ENCODE peak calls at places on chromosomes 4 and X, in five cellular contexts. C is transverse colon, Q is stomach, N is suprapubic skin, I is uterus. R is an unnamed sample. For H3K4me1, the result is how much of the 10 kb centered on the place peaks cover.

GRCh38 chr4:20284990-20285389 is 33.3 kb downstream of the SLIT2 start:
- DNase-seq in C (no peak), Q (no peak), N (no peak), I (no peak), R (no peak)

GRCh38 chr4:83107636-83108035 is 6.9 kb downstream of the PLAC8 start:
- DNase-seq in C (no peak), Q (no peak), N (no peak), I (no peak), R (no peak)

GRCh38 chr4:40301592-40301991 is 33.5 kb upstream of the CHRNA9 start:
- DNase-seq in C (peak), Q (no peak), N (no peak), I (no peak), R (no peak)

GRCh38 chr4:112127736-112128322 is 17.4 kb upstream of the FAM241A start:
- DNase-seq in C (no peak), Q (no peak), N (no peak), I (no peak), R (no peak)

GRCh38 chrX:129957241-129958099 is 25.0 kb upstream of the BCORL1 start:
- DNase-seq in C (peak), Q (peak), N (no peak), I (peak), R (peak)

GRCh38 chr4:109803924-109804571 is 2.2 kb upstream of the CFI start:
- DNase-seq in C (peak), Q (no peak), N (no peak), I (no peak), R (no peak)

GRCh38 chr4:121009578-121010338 is 62.6 kb downstream of the NDNF start:
- DNase-seq in C (no peak), Q (no peak), N (no peak), I (no peak), R (no peak)

GRCh38 chr4:35124116-35124515 is 1120.2 kb downstream of the ARAP2 start:
- DNase-seq in C (no peak), Q (no peak), N (no peak), I (no peak), R (no peak)

GRCh38 chrX:11667286-11667685 is 1.6 kb upstream of the ARHGAP6 start:
- DNase-seq in C (no peak), Q (no peak), N (no peak), I (no peak), R (no peak)

DNA sequence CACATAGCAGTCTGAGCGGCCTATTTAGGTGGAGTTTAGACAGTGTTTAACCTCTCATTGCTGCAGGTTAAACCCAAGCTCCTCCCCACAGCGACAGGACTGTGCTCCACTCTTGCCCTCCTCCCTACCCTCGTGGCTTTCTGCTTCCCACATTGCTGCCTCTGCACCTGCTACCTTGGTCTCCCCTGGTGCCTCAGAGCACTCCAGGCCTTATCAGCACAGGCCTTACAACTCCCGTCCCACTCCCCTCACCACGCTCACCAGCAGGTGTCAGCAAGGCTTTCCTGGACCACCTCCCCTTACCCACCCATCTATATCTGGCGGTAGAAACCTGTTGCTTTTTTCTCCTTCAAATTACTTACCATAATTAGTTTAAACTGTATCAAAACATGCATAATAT is 18.6 kb downstream of the HELT start:
- DNase-seq in C (no peak), Q (no peak), N (no peak), I (no peak), R (no peak)
- TF ChIP-seq POLR2A in C (no peak), Q (no peak), N (no peak), I (no peak), R (no peak)

DNA sequence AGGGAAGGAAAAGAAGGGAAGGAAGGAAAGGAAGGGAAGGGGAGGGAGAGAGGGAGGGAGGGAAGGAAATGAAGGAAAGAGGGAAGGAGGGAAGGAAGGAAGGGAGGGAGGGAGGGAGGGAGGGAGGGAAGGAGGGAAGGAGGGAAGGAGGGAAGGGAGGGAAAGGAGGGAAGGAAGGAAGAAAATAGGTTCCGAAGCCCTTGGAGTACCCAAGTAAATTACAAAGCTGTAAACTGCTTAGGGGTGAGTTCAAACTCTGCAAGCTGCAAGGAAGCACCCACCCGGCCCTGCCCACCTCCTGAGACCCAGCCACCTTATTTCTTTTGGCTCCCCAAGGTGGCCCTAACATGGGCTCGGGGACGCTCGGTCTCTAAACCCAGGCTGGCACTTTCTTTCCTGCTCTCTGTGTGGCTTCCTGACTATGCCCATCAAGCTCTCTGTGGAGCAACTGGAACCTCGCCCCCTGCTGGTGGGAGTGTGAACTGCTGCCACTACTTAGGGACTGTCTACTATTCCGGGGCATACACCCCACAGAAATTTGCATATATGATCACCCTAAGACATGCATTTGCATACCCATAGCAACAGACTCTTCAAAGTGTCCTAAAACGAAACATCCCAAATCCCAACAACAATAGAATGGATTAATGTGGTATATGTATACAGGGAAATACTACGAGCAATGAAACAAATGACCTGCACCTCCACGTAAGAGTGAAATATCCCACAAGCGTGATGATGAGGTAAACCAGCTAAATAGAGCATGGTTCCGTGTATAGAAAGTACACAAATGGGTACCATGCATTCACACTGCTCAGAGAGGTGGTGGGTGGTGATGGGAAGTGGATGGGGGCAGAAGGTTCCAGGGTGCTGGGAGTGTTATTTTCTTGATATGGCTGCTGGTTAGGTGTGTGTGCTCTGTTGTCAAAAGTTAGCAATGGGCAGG is 151.7 kb upstream of the TBL1X start:
- DNase-seq in C (peak), Q (peak), N (no peak), I (no peak), R (peak)
- TF ChIP-seq CTCF in C (peak), Q (peak), N (peak), I (peak), R (peak)

GRCh38 chr4:87033902-87034301 is 99.1 kb downstream of the AFF1 start:
- DNase-seq in C (no peak), Q (no peak), N (no peak), I (no peak), R (no peak)

GRCh38 chr4:87034527-87034926 is 99.7 kb downstream of the AFF1 start:
- DNase-seq in C (no peak), Q (no peak), N (no peak), I (no peak), R (no peak)

GRCh38 chr4:87036713-87037112 is 101.9 kb downstream of the AFF1 start:
- DNase-seq in C (no peak), Q (no peak), N (no peak), I (no peak), R (no peak)

GRCh38 chr4:87037921-87038320 is 103.1 kb downstream of the AFF1 start:
- DNase-seq in C (no peak), Q (no peak), N (no peak), I (no peak), R (no peak)

DNA sequence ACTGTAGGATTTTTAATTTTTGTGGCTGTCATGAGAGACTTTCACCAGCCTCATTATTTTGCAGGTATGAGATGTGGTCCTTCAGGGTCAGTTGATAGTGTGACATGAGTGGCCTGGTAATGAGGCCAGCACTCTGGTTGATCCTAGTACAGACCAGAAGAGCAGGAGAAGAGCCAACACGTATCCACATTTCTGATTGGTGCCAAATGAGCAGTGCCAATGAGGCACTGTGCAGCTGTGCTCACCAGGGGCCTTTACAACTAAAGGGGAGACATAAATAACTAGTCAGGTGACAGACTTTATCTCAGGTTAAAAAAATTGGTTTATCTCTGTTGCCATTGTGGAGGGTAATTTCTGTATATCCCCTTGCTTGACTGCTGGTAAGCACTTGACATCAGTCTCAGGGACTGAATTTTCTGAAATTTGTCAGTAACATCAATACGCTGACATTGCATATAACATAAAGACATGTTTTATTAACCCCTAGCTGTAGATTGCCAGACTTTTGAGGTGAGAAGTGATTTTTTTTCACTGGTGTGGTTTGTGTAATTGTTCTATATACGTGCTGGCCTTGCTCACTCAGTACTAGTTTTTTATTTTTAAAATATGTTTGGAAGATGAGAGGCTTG is 101.2 kb downstream of the AFF1 start:
- DNase-seq in C (no peak), Q (no peak), N (no peak), I (no peak), R (peak)
- H3K4me1 ChIP-seq in C (half or more), Q (half or more), N (half or more), I (under half), R (half or more)

GRCh38 chrX:119605739-119606507 is at the start of gene NKRF:
- DNase-seq in C (peak), Q (peak), N (peak), I (peak), R (peak)
- TF ChIP-seq POLR2A in C (peak), Q (no peak), N (peak), I (peak), R (peak)

DNA sequence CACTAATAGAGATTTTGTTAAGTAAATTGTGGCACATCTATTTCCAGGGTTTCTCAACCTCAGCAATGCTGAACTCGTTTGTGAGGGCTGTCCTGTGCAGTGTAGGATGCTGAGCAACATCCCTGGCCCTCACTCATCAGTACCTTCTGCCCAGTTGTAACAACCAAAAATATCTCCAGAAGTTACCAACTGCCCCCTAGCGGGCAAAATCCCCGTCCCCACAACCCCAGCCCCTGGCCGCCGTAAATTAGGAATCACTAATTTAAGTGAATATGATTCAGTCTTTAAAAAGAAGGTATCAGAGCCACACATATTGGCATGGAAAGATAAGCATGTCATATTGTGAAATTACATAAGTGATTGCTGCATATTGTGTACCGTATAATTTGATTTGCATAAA is 123.4 kb downstream of the ASB9 start:
- DNase-seq in C (peak), Q (peak), N (no peak), I (no peak), R (no peak)
- TF ChIP-seq CTCF in C (peak), Q (no peak), N (no peak), I (peak), R (peak)

GRCh38 chr4:38180456-38180855 is 220.3 kb downstream of the PTTG2 start:
- DNase-seq in C (no peak), Q (no peak), N (no peak), I (no peak), R (no peak)
- H3K4me1 ChIP-seq in C (under half), Q (under half), N (under half), I (under half), R (under half)

GRCh38 chrX:1484638-1485019 is 31.9 kb upstream of the ASMTL start:
- DNase-seq in C (no peak), Q (no peak), N (no peak), I (no peak), R (no peak)
- TF ChIP-seq POLR2A in C (no peak), Q (no peak), N (no peak), I (no peak), R (no peak)

GRCh38 chrX:23756165-23756564 is 13.1 kb upstream of the ACOT9 start:
- DNase-seq in C (peak), Q (peak), N (no peak), I (peak), R (no peak)
- TF ChIP-seq CTCF in C (peak), Q (peak), N (peak), I (peak), R (peak)

GRCh38 chrX:154059231-154059630 is 38.3 kb downstream of the MECP2 start:
- DNase-seq in C (no peak), Q (no peak), N (no peak), I (no peak), R (no peak)
- H3K4me1 ChIP-seq in C (under half), Q (under half), N (under half), I (under half), R (half or more)

GRCh38 chr4:3497095-3497494 is 34.0 kb downstream of the DOK7 start:
- DNase-seq in C (no peak), Q (no peak), N (no peak), I (no peak), R (no peak)
- TF ChIP-seq POLR2A in C (no peak), Q (no peak), N (no peak), I (no peak), R (no peak)

R was measured in heart left ventricle.